ENCODE peak calls at places on chromosome 10, in eight cellular contexts. G, D, Q, O, E, S, A and X are unnamed samples.

GRCh38 chr10:124725171-124725631 is 19.0 kb downstream of the FAM53B start:
- DNase-seq in G (no peak), D (no peak), Q (no peak), O (no peak), E (peak), S (no peak), A (no peak), X (no peak)

GRCh38 chr10:101230185-101230917 is 1.1 kb upstream of the LBX1 start:
- DNase-seq in G (no peak), D (no peak), Q (no peak), O (no peak), E (no peak), S (no peak), A (no peak), X (no peak)

GRCh38 chr10:42428534-42428933 is 209.8 kb downstream of the ZNF33B start:
- DNase-seq in G (no peak), D (no peak), Q (peak), O (no peak), E (no peak), S (no peak), A (no peak), X (no peak)

GRCh38 chr10:116521424-116522305 is 24.1 kb upstream of the PNLIP start:
- DNase-seq in G (peak), D (peak), Q (peak), O (no peak), E (no peak), S (no peak), A (no peak), X (peak)

GRCh38 chr10:62992145-62992721 is 140.9 kb upstream of the NRBF2 start:
- DNase-seq in G (peak), D (peak), Q (peak), O (no peak), E (no peak), S (no peak), A (no peak), X (peak)

GRCh38 chr10:97012470-97012869 is 173.3 kb downstream of the SLIT1 start:
- DNase-seq in G (no peak), D (no peak), Q (no peak), O (no peak), E (no peak), S (peak), A (no peak), X (no peak)

GRCh38 chr10:91190876-91191580 is 29.4 kb upstream of the PCGF5 start:
- DNase-seq in G (peak), D (no peak), Q (peak), O (no peak), E (peak), S (no peak), A (no peak), X (peak)

GRCh38 chr10:66784796-66785195 is 141.0 kb upstream of the LRRTM3 start:
- DNase-seq in G (peak), D (no peak), Q (no peak), O (no peak), E (no peak), S (no peak), A (no peak), X (no peak)

GRCh38 chr10:5762531-5762930 is 50.7 kb downstream of the GDI2 start:
- DNase-seq in G (no peak), D (no peak), Q (no peak), O (no peak), E (no peak), S (no peak), A (no peak), X (no peak)

GRCh38 chr10:33055636-33056035 is 97.6 kb upstream of the ITGB1 start:
- DNase-seq in G (peak), D (no peak), Q (no peak), O (no peak), E (no peak), S (no peak), A (no peak), X (no peak)

GRCh38 chr10:86229378-86229777 is 137.2 kb downstream of the GRID1 start:
- DNase-seq in G (no peak), D (no peak), Q (peak), O (no peak), E (no peak), S (peak), A (no peak), X (no peak)

GRCh38 chr10:110421512-110422138 is 76.1 kb upstream of the DUSP5 start:
- DNase-seq in G (no peak), D (no peak), Q (no peak), O (no peak), E (no peak), S (no peak), A (no peak), X (no peak)